ENCODE peak calls at places on chromosome 5, in six cellular contexts. J is endodermal cell, A is adrenal gland, T is colonic mucosa, D is lower lobe of right lung, B is testis. Z is an unnamed sample.

GRCh38 chr5:1007221-1007680 is 1.4 kb upstream of the NKD2 start:
- DNase-seq in T (peak; percentile 15), D (peak; percentile 36), A (peak; percentile 37), J (peak; percentile 57), B (no peak), Z (peak; percentile 19)

GRCh38 chr5:107224272-107224671 is 446.5 kb downstream of the EFNA5 start:
- DNase-seq in J (no peak), A (no peak), D (no peak), T (no peak), B (no peak), Z (no peak)

GRCh38 chr5:1409386-1410110 is 35.7 kb downstream of the SLC6A3 start:
- DNase-seq in A (no peak), T (no peak), J (peak; percentile 87), B (no peak), D (peak; percentile 30), Z (peak; percentile 25)

GRCh38 chr5:75681125-75681830 is 36.0 kb downstream of the POC5 start:
- DNase-seq in D (no peak), A (no peak), B (no peak), T (no peak), J (no peak), Z (no peak)

GRCh38 chr5:105503950-105504349 is 1941.4 kb upstream of the NUDT12 start:
- DNase-seq in J (no peak), T (no peak), A (no peak), D (no peak), B (no peak), Z (no peak)

GRCh38 chr5:151257731-151258715 is 5.0 kb downstream of the GM2A start:
- DNase-seq in B (no peak), T (no peak), J (no peak), A (no peak), D (peak; percentile 60), Z (no peak)

GRCh38 chr5:172779968-172780350 is 9.0 kb upstream of the DUSP1 start:
- DNase-seq in A (peak; percentile 42), J (no peak), D (no peak), B (no peak), T (peak; percentile 65), Z (peak; percentile 69)

GRCh38 chr5:57986746-57987145 is 473.1 kb downstream of the PLK2 start:
- DNase-seq in T (no peak), B (no peak), A (no peak), J (no peak), D (no peak), Z (no peak)

GRCh38 chr5:138927979-138928378 is 52.8 kb upstream of the LRRTM2 start:
- DNase-seq in A (peak; percentile 95), B (peak; percentile 95), J (no peak), D (no peak), T (peak; percentile 49), Z (peak; percentile 68)

GRCh38 chr5:124924729-124925128 is 178.3 kb upstream of the ZNF608 start:
- DNase-seq in J (no peak), T (no peak), A (no peak), B (no peak), D (no peak), Z (no peak)

GRCh38 chr5:164007062-164007461 is 501.6 kb downstream of the MAT2B start:
- DNase-seq in D (no peak), T (no peak), B (no peak), A (no peak), J (no peak), Z (no peak)
- TF ChIP-seq CTCF in D (no peak), T (no peak), B (no peak), A (no peak), J (no peak), Z (no peak)

GRCh38 chr5:36481721-36482120 is 124.7 kb upstream of the SLC1A3 start:
- DNase-seq in D (no peak), T (no peak), B (no peak), J (no peak), A (no peak), Z (no peak)
- H3K4me1 ChIP-seq in D (no peaks in the 10 kb centered on the region), T (no peaks in the 10 kb centered on the region), B (no peaks in the 10 kb centered on the region), J (no peaks in the 10 kb centered on the region), A (no peaks in the 10 kb centered on the region), Z (no peaks in the 10 kb centered on the region)

GRCh38 chr5:141343242-141343952 is at the start of gene PCDHGA3:
- DNase-seq in J (peak; percentile 63), B (peak; percentile 69), T (no peak), D (no peak), A (no peak), Z (no peak)

GRCh38 chr5:141342773-141343172 is 856 bp upstream of the PCDHGA3 start:
- DNase-seq in B (no peak), J (no peak), A (no peak), T (no peak), D (no peak), Z (no peak)

GRCh38 chr5:141349917-141350619 is at the start of gene PCDHGB1:
- DNase-seq in T (no peak), J (peak; percentile 89), B (peak; percentile 70), D (no peak), A (no peak), Z (peak; percentile 42)

GRCh38 chr5:141343953-141344463 is 379 bp downstream of the PCDHGA3 start:
- DNase-seq in D (no peak), J (no peak), A (no peak), T (no peak), B (no peak), Z (no peak)

GRCh38 chr5:141345327-141345726 is 1.7 kb downstream of the PCDHGA3 start:
- DNase-seq in T (no peak), B (no peak), D (no peak), A (no peak), J (no peak), Z (no peak)
- TF ChIP-seq CTCF in T (no peak), B (no peak), D (no peak), A (no peak), J (no peak), Z (no peak)

GRCh38 chr5:62587737-62588136 is 9.1 kb downstream of the LRRC70 start:
- DNase-seq in D (no peak), A (no peak), T (no peak), B (no peak), J (no peak), Z (no peak)

GRCh38 chr5:62585751-62586150 is 7.1 kb downstream of the LRRC70 start:
- DNase-seq in B (no peak), A (no peak), J (no peak), T (no peak), D (no peak), Z (no peak)

GRCh38 chr5:62584395-62584794 is 5.8 kb downstream of the LRRC70 start:
- DNase-seq in B (no peak), J (no peak), D (no peak), A (no peak), T (no peak), Z (no peak)

GRCh38 chr5:62582198-62582597 is 3.6 kb downstream of the LRRC70 start:
- DNase-seq in A (no peak), B (no peak), J (no peak), D (no peak), T (no peak), Z (no peak)

GRCh38 chr5:62585306-62585705 is 6.7 kb downstream of the LRRC70 start:
- DNase-seq in A (no peak), T (no peak), B (no peak), J (no peak), D (no peak), Z (no peak)
- H3K4me1 ChIP-seq in A (peaks cover 14% of the 10 kb centered on the region), T (no peaks in the 10 kb centered on the region), B (no peaks in the 10 kb centered on the region), J (peaks cover 5% of the 10 kb centered on the region), D (no peaks in the 10 kb centered on the region), Z (no peaks in the 10 kb centered on the region)

DNA sequence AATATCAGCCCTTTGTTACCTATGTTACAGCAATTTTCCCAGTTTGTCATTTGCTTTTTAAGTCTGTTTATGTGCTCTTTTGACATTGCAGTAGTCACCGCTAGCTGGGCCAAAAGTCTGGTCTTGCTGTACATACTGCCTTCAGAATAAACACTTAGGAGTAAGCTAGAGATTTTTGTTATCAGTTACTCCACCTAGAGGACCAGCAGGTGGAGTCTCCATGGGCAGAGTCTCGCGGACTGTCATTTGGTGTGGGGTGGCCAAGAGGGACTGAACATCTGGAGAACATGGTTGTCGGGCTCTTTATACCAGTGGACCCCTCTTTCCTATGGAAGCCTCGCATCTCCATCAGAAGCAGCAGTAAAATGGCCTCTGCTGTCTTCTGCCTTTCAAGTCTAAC is 10.8 kb upstream of the MGAT1 start:
- DNase-seq in T (no peak), B (peak; percentile 12), D (no peak), J (peak; percentile 46), A (peak; percentile 46), Z (no peak)
- TF ChIP-seq CTCF in T (no peak), B (no peak), D (no peak), J (peak; percentile 47), A (no peak), Z (no peak)

DNA sequence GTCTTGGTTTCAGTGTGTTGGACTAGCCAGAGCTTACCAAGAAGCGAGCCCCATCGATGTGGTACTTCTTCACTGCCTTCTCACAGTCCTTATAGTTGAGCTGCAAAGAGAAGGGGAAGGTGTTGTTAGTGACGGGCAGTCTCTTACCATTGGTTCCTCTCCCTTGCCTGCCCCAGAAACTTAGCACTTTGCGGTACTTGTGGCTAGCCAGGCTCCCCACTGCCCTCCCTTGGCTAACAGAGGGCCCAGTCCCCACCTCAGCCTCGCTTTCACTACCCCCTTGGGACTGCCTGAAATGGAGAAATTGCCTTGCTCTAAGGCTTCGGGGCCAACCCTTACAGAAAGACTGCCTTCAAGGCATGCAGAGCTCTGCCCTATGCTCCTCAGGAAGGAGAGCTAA is 4.3 kb downstream of the LCP2 start:
- DNase-seq in J (no peak), T (peak; percentile 59), A (no peak), B (no peak), D (peak; percentile 78), Z (peak; percentile 77)
- H3K4me1 ChIP-seq in J (peaks cover 5% of the 10 kb centered on the region), T (no peaks in the 10 kb centered on the region), A (peaks cover 15% of the 10 kb centered on the region), B (no peaks in the 10 kb centered on the region), D (peaks cover 65% of the 10 kb centered on the region), Z (no peaks in the 10 kb centered on the region)

DNA sequence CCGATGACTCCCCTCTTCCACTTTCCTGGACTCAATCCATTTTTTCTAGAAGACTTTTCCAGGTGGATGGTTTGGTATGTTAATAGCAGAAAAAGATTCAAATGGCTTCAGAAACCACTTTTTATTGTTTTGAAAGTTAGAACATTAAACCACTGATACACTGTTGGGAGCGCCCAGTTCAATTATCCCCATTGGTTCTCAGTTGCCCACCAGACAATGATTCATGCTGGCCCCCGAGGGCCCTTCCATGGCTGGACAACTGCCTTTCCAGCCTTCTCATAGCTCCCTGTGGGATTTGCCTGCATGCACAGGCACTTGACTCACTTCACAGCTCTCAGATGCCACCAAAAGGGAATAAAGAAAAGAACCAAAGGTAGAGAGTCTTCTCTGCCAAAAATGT is 21.3 kb upstream of the ANKRD34B start:
- DNase-seq in B (no peak), A (no peak), D (no peak), J (no peak), T (no peak), Z (no peak)
- TF ChIP-seq CTCF in B (no peak), A (no peak), D (no peak), J (no peak), T (no peak), Z (no peak)

GRCh38 chr5:133469846-133470245 is 142.5 kb downstream of the FSTL4 start:
- DNase-seq in A (peak; percentile 14), D (no peak), J (no peak), T (no peak), B (no peak), Z (no peak)
- H3K4me1 ChIP-seq in A (no peaks in the 10 kb centered on the region), D (no peaks in the 10 kb centered on the region), J (no peaks in the 10 kb centered on the region), T (no peaks in the 10 kb centered on the region), B (no peaks in the 10 kb centered on the region), Z (no peaks in the 10 kb centered on the region)